ENCODE peak calls at places on chromosomes 2 and 18, in seven cellular contexts. E is endothelial cell, X is GM06990, T is astrocyte of the spinal cord, B is stomach, M is MCF 10A, Y is GM10248. L is an unnamed sample.

GRCh38 chr2:224183086-224183485 is 144.0 kb upstream of the SERPINE2 start:
- DNase-seq in Y (no peak), M (peak), T (peak), B (no peak), E (no peak), X (no peak), L (no peak)

GRCh38 chr2:88810017-88810416 is 118.5 kb downstream of the RPIA start:
- DNase-seq in Y (no peak), M (no peak), X (no peak), T (no peak), B (no peak), E (no peak), L (no peak)

GRCh38 chr18:22504665-22505064 is 87.0 kb upstream of the CTAGE1 start:
- DNase-seq in X (no peak), Y (no peak), T (no peak), M (peak), E (no peak), B (no peak), L (no peak)

GRCh38 chr18:39521164-39521563 is 1955.6 kb upstream of the CELF4 start:
- DNase-seq in T (no peak), E (no peak), Y (no peak), B (no peak), X (no peak), M (no peak), L (no peak)

GRCh38 chr18:58862404-58862803 is 2.3 kb upstream of the ZNF532 start:
- DNase-seq in T (no peak), Y (no peak), X (no peak), M (no peak), E (no peak), B (no peak), L (no peak)

GRCh38 chr18:69400976-69401474 is 337 bp downstream of the DOK6 start:
- DNase-seq in E (peak), M (no peak), T (peak), B (no peak), X (no peak), Y (peak), L (peak)

GRCh38 chr2:27569398-27569797 is 13.4 kb upstream of the ZNF512 start:
- DNase-seq in M (no peak), B (no peak), T (peak), E (no peak), Y (no peak), X (no peak), L (no peak)

GRCh38 chr2:218029366-218030360 is 26.9 kb upstream of the TNS1 start:
- DNase-seq in B (peak), E (no peak), X (no peak), Y (no peak), M (no peak), T (no peak), L (no peak)

GRCh38 chr2:230184727-230185578 is 34.8 kb downstream of the SP110 start:
- DNase-seq in B (no peak), X (no peak), E (no peak), M (no peak), T (peak), Y (no peak), L (no peak)

GRCh38 chr2:191675807-191676667 is 1.9 kb upstream of the NABP1 start:
- DNase-seq in X (peak), E (peak), T (no peak), B (peak), Y (peak), M (no peak), L (no peak)

GRCh38 chr2:184517402-184517801 is 80.9 kb upstream of the ZNF804A start:
- DNase-seq in E (no peak), T (no peak), X (no peak), Y (no peak), B (no peak), M (no peak), L (no peak)

GRCh38 chr2:102053096-102053495 is 61.3 kb downstream of the IL1R2 start:
- DNase-seq in M (no peak), B (no peak), X (no peak), Y (no peak), T (no peak), E (no peak), L (no peak)
- TF ChIP-seq CTCF in M (no peak), B (no peak), X (no peak), Y (no peak), T (no peak), E (no peak), L (no peak)

GRCh38 chr2:59435630-59436029 is 1117.8 kb downstream of the BCL11A start:
- DNase-seq in M (no peak), T (no peak), X (no peak), E (no peak), B (no peak), Y (no peak), L (no peak)
- TF ChIP-seq CTCF in M (no peak), T (no peak), X (no peak), E (no peak), B (no peak), Y (no peak), L (no peak)

DNA sequence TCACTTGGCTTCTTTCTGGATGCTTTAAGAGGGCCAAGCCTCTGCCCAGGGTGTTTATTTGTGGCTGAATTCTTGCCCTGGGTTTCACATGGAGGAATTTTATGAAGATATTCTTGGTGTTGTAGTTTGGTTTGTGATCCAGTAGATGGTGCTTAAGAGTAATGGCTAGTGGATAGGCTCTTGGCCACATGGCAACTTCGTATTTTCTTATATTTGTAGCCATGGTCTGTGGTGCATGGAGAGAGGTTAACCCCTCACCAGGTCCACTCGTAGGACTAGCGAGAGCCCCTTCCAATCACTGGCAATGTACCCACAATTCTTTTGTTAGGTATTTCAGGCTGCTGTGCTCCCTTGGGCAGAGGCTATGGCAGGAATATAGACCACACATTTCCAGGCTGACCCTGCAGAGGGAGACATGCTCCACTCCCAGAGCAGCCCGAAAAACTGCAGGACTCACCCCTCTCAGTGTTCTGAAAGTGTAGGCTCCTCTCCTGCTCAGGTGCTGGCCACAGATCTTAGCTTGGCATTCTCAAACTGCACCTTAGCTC is 582.1 kb upstream of the SETBP1 start:
- DNase-seq in Y (no peak), E (peak), M (peak), X (peak), T (peak), B (no peak), L (no peak)
- TF ChIP-seq CTCF in Y (no peak), E (peak), M (peak), X (peak), T (peak), B (no peak), L (no peak)

GRCh38 chr2:231785822-231786176 is 446 bp upstream of the COPS7B start:
- DNase-seq in X (no peak), T (no peak), B (no peak), E (no peak), M (no peak), Y (no peak), L (no peak)

GRCh38 chr2:231786917-231787292 is 660 bp downstream of the COPS7B start:
- DNase-seq in Y (no peak), M (no peak), E (no peak), B (no peak), T (no peak), X (no peak), L (no peak)

GRCh38 chr2:231781798-231782726 is 980 bp upstream of the PDE6D start:
- DNase-seq in Y (peak), M (peak), T (peak), X (no peak), B (no peak), E (peak), L (no peak)

GRCh38 chr2:231785413-231785812 is 832 bp upstream of the COPS7B start:
- DNase-seq in Y (no peak), T (no peak), B (no peak), E (no peak), M (no peak), X (no peak), L (no peak)

GRCh38 chr2:231786177-231786916 is at the start of gene COPS7B:
- DNase-seq in B (peak), M (peak), T (peak), Y (peak), X (peak), E (peak), L (peak)
- TF ChIP-seq CTCF in B (no peak), M (peak), T (peak), Y (peak), X (peak), E (peak), L (peak)

GRCh38 chr2:170377469-170378207 is 199.7 kb downstream of the MYO3B start:
- DNase-seq in Y (no peak), M (no peak), E (no peak), T (no peak), X (no peak), B (peak), L (no peak)
- TF ChIP-seq CTCF in Y (no peak), M (no peak), E (no peak), T (no peak), X (no peak), B (no peak), L (no peak)

GRCh38 chr18:26806224-26806623 is 59.3 kb downstream of the AQP4 start:
- DNase-seq in T (no peak), E (no peak), M (no peak), X (no peak), B (no peak), Y (no peak), L (no peak)

GRCh38 chr18:26802330-26803200 is 62.9 kb downstream of the AQP4 start:
- DNase-seq in Y (no peak), M (peak), T (no peak), B (no peak), X (no peak), E (no peak), L (peak)

GRCh38 chr18:26803643-26804042 is 61.9 kb downstream of the AQP4 start:
- DNase-seq in B (no peak), E (no peak), M (peak), T (no peak), X (no peak), Y (no peak), L (no peak)

DNA sequence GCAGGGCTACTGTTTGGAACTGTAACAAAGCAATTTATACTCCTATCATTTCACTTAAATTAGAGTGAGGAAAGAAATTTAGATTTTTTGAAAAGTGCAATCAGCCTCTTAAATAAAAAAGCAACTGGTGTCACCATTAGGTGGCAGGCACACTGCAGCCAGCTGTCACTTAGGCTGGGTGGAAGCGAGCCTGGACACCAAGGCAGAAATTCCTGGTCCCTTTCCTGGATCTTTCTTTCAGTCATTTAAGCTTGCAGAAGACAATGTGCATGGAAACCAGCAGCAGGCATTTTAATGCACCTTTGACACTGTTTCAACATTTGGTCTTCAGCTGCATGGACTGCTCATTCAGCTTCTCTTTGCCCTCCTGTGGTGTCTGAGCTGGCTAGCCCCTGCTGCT is 61.0 kb downstream of the AQP4 start:
- DNase-seq in E (peak), B (peak), X (no peak), Y (no peak), T (peak), M (no peak), L (peak)
- TF ChIP-seq CTCF in E (peak), B (no peak), X (peak), Y (peak), T (no peak), M (peak), L (no peak)

GRCh38 chr2:236176417-236176816 is 8.2 kb upstream of the GBX2 start:
- DNase-seq in M (peak), B (no peak), Y (no peak), E (peak), X (no peak), T (no peak), L (no peak)
- TF ChIP-seq CTCF in M (peak), B (peak), Y (peak), E (peak), X (peak), T (peak), L (peak)

GRCh38 chr2:63301481-63301880 is 250.9 kb downstream of the OTX1 start:
- DNase-seq in X (no peak), M (peak), B (no peak), E (no peak), T (peak), Y (no peak), L (no peak)

GRCh38 chr2:63300835-63301234 is 250.2 kb downstream of the OTX1 start:
- DNase-seq in B (no peak), M (no peak), E (no peak), T (no peak), Y (no peak), X (no peak), L (no peak)
- TF ChIP-seq CTCF in B (no peak), M (no peak), E (no peak), T (peak), Y (peak), X (no peak), L (no peak)

GRCh38 chr2:212136216-212136795 is 402.3 kb downstream of the ERBB4 start:
- DNase-seq in T (no peak), B (no peak), X (no peak), M (no peak), Y (no peak), E (no peak), L (no peak)

GRCh38 chr2:212145111-212145510 is 393.5 kb downstream of the ERBB4 start:
- DNase-seq in B (no peak), T (peak), M (peak), X (no peak), Y (no peak), E (no peak), L (no peak)

GRCh38 chr2:212142616-212143015 is 396.0 kb downstream of the ERBB4 start:
- DNase-seq in B (no peak), Y (no peak), X (no peak), M (no peak), E (no peak), T (no peak), L (no peak)

GRCh38 chr2:212135739-212136138 is 402.9 kb downstream of the ERBB4 start:
- DNase-seq in X (no peak), T (no peak), E (no peak), M (no peak), B (no peak), Y (no peak), L (no peak)

GRCh38 chr2:212141499-212141898 is 397.1 kb downstream of the ERBB4 start:
- DNase-seq in M (no peak), B (no peak), X (no peak), E (no peak), Y (no peak), T (no peak), L (no peak)
- TF ChIP-seq CTCF in M (no peak), B (no peak), X (no peak), E (no peak), Y (no peak), T (no peak), L (no peak)